ENCODE peak calls at places on chromosomes 1 and 21, in eight cellular contexts. One of them, this sample, is unnamed.

GRCh38 chr1:172960019-172960418 is 90.7 kb downstream of the TNFSF18 start:
- DNase-seq in K562: no peak
- DNase-seq in GM23338: no peak
- DNase-seq in HCT116: no peak
- DNase-seq in SK-N-SH: no peak
- DNase-seq in HepG2: no peak
- DNase-seq in GM12878: no peak
- DNase-seq in Panc1: no peak
- DNase-seq in this sample: no peak

GRCh38 chr1:41511239-41511540 is 26.7 kb upstream of the EDN2 start:
- DNase-seq in K562: no peak
- DNase-seq in GM23338: no peak
- DNase-seq in HCT116: no peak
- DNase-seq in SK-N-SH: no peak
- DNase-seq in HepG2: no peak
- DNase-seq in GM12878: no peak
- DNase-seq in Panc1: no peak
- DNase-seq in this sample: no peak

GRCh38 chr1:28279721-28280120 is 20.4 kb downstream of the SESN2 start:
- DNase-seq in K562: no peak
- DNase-seq in GM23338: no peak
- DNase-seq in HCT116: no peak
- DNase-seq in SK-N-SH: no peak
- DNase-seq in HepG2: no peak
- DNase-seq in GM12878: no peak
- DNase-seq in Panc1: no peak
- DNase-seq in this sample: no peak

GRCh38 chr1:20711285-20712209 is 6.3 kb downstream of the KIF17 start:
- DNase-seq in K562: peak
- DNase-seq in GM23338: peak
- DNase-seq in HCT116: no peak
- DNase-seq in SK-N-SH: peak
- DNase-seq in HepG2: no peak
- DNase-seq in GM12878: no peak
- DNase-seq in Panc1: no peak
- DNase-seq in this sample: peak

GRCh38 chr1:217911908-217912307 is 280.8 kb downstream of the SPATA17 start:
- DNase-seq in K562: no peak
- DNase-seq in GM23338: peak
- DNase-seq in HCT116: no peak
- DNase-seq in SK-N-SH: peak
- DNase-seq in HepG2: no peak
- DNase-seq in GM12878: no peak
- DNase-seq in Panc1: no peak
- DNase-seq in this sample: no peak

GRCh38 chr1:243268284-243268653 is 12.4 kb downstream of the SDCCAG8 start:
- DNase-seq in K562: no peak
- DNase-seq in GM23338: no peak
- DNase-seq in HCT116: peak
- DNase-seq in SK-N-SH: no peak
- DNase-seq in HepG2: no peak
- DNase-seq in GM12878: no peak
- DNase-seq in Panc1: no peak
- DNase-seq in this sample: no peak

GRCh38 chr1:11434506-11434905 is 44.4 kb upstream of the DISP3 start:
- DNase-seq in K562: no peak
- DNase-seq in GM23338: no peak
- DNase-seq in HCT116: no peak
- DNase-seq in SK-N-SH: no peak
- DNase-seq in HepG2: no peak
- DNase-seq in GM12878: no peak
- DNase-seq in Panc1: no peak
- DNase-seq in this sample: no peak

GRCh38 chr1:114695430-114696093 is at the start of gene AMPD1:
- DNase-seq in K562: no peak
- DNase-seq in GM23338: no peak
- DNase-seq in HCT116: no peak
- DNase-seq in SK-N-SH: no peak
- DNase-seq in HepG2: no peak
- DNase-seq in GM12878: no peak
- DNase-seq in Panc1: no peak
- DNase-seq in this sample: no peak

GRCh38 chr1:180462099-180462498 is 40.3 kb downstream of the ACBD6 start:
- DNase-seq in K562: no peak
- DNase-seq in GM23338: no peak
- DNase-seq in HCT116: no peak
- DNase-seq in SK-N-SH: no peak
- DNase-seq in HepG2: no peak
- DNase-seq in GM12878: no peak
- DNase-seq in Panc1: no peak
- DNase-seq in this sample: no peak

GRCh38 chr1:35264861-35265260 is 3.6 kb upstream of the ZMYM4 start:
- DNase-seq in K562: no peak
- DNase-seq in GM23338: peak
- DNase-seq in HCT116: no peak
- DNase-seq in SK-N-SH: no peak
- DNase-seq in HepG2: peak
- DNase-seq in GM12878: no peak
- DNase-seq in Panc1: no peak
- DNase-seq in this sample: peak

GRCh38 chr1:67213164-67213563 is 46.9 kb downstream of the IL23R start:
- DNase-seq in K562: peak
- DNase-seq in GM23338: peak
- DNase-seq in HCT116: peak
- DNase-seq in SK-N-SH: peak
- DNase-seq in HepG2: peak
- DNase-seq in GM12878: no peak
- DNase-seq in Panc1: no peak
- DNase-seq in this sample: peak

GRCh38 chr1:154431586-154432373 is 26.6 kb downstream of the IL6R start:
- DNase-seq in K562: no peak
- DNase-seq in GM23338: no peak
- DNase-seq in HCT116: no peak
- DNase-seq in SK-N-SH: no peak
- DNase-seq in HepG2: no peak
- DNase-seq in GM12878: no peak
- DNase-seq in Panc1: peak
- DNase-seq in this sample: no peak

GRCh38 chr1:184270556-184270955 is 116.3 kb upstream of the C1orf21 start:
- DNase-seq in K562: no peak
- DNase-seq in GM23338: peak
- DNase-seq in HCT116: no peak
- DNase-seq in SK-N-SH: no peak
- DNase-seq in HepG2: no peak
- DNase-seq in GM12878: no peak
- DNase-seq in Panc1: no peak
- DNase-seq in this sample: no peak

GRCh38 chr1:114218397-114219237 is 64.9 kb upstream of the SYT6 start:
- DNase-seq in K562: no peak
- DNase-seq in GM23338: no peak
- DNase-seq in HCT116: no peak
- DNase-seq in SK-N-SH: peak
- DNase-seq in HepG2: no peak
- DNase-seq in GM12878: no peak
- DNase-seq in Panc1: no peak
- DNase-seq in this sample: no peak

GRCh38 chr1:31669433-31669785 is 24.7 kb upstream of the PEF1 start:
- DNase-seq in K562: no peak
- DNase-seq in GM23338: no peak
- DNase-seq in HCT116: no peak
- DNase-seq in SK-N-SH: peak
- DNase-seq in HepG2: no peak
- DNase-seq in GM12878: no peak
- DNase-seq in Panc1: no peak
- DNase-seq in this sample: no peak

GRCh38 chr1:58896211-58897183 is 112.7 kb upstream of the JUN start:
- DNase-seq in K562: peak
- DNase-seq in GM23338: no peak
- DNase-seq in HCT116: no peak
- DNase-seq in SK-N-SH: peak
- DNase-seq in HepG2: no peak
- DNase-seq in GM12878: no peak
- DNase-seq in Panc1: no peak
- DNase-seq in this sample: peak
- H3K27ac ChIP-seq in K562: peak
- H3K27ac ChIP-seq in GM23338: no peak
- H3K27ac ChIP-seq in HCT116: no peak
- H3K27ac ChIP-seq in SK-N-SH: peak
- H3K27ac ChIP-seq in HepG2: no peak
- H3K27ac ChIP-seq in GM12878: no peak
- H3K27ac ChIP-seq in Panc1: peak
- H3K27ac ChIP-seq in this sample: peak

GRCh38 chr21:24895885-24896734 is 711.2 kb downstream of the MRPL39 start:
- DNase-seq in K562: no peak
- DNase-seq in GM23338: peak
- DNase-seq in HCT116: no peak
- DNase-seq in SK-N-SH: peak
- DNase-seq in HepG2: no peak
- DNase-seq in GM12878: peak
- DNase-seq in Panc1: no peak
- DNase-seq in this sample: peak

GRCh38 chr21:24897883-24898282 is 709.4 kb downstream of the MRPL39 start:
- DNase-seq in K562: no peak
- DNase-seq in GM23338: no peak
- DNase-seq in HCT116: no peak
- DNase-seq in SK-N-SH: no peak
- DNase-seq in HepG2: no peak
- DNase-seq in GM12878: no peak
- DNase-seq in Panc1: no peak
- DNase-seq in this sample: no peak

GRCh38 chr21:24894324-24894723 is 713.0 kb downstream of the MRPL39 start:
- DNase-seq in K562: no peak
- DNase-seq in GM23338: no peak
- DNase-seq in HCT116: no peak
- DNase-seq in SK-N-SH: no peak
- DNase-seq in HepG2: no peak
- DNase-seq in GM12878: no peak
- DNase-seq in Panc1: no peak
- DNase-seq in this sample: no peak

GRCh38 chr21:24896735-24897124 is 710.6 kb downstream of the MRPL39 start:
- DNase-seq in K562: no peak
- DNase-seq in GM23338: peak
- DNase-seq in HCT116: no peak
- DNase-seq in SK-N-SH: no peak
- DNase-seq in HepG2: no peak
- DNase-seq in GM12878: no peak
- DNase-seq in Panc1: no peak
- DNase-seq in this sample: no peak

GRCh38 chr21:24899138-24899537 is 708.1 kb downstream of the MRPL39 start:
- DNase-seq in K562: no peak
- DNase-seq in GM23338: no peak
- DNase-seq in HCT116: no peak
- DNase-seq in SK-N-SH: no peak
- DNase-seq in HepG2: no peak
- DNase-seq in GM12878: peak
- DNase-seq in Panc1: no peak
- DNase-seq in this sample: no peak
- TF ChIP-seq REST in K562: no peak
- TF ChIP-seq REST in GM23338: no peak
- TF ChIP-seq REST in HCT116: no peak
- TF ChIP-seq REST in SK-N-SH: no peak
- TF ChIP-seq REST in HepG2: no peak
- TF ChIP-seq REST in GM12878: no peak
- TF ChIP-seq REST in Panc1: no peak
- TF ChIP-seq REST in this sample: no peak

GRCh38 chr1:50976111-50976889 is 6.3 kb downstream of the CDKN2C start:
- DNase-seq in K562: peak
- DNase-seq in GM23338: peak
- DNase-seq in HCT116: no peak
- DNase-seq in SK-N-SH: no peak
- DNase-seq in HepG2: no peak
- DNase-seq in GM12878: no peak
- DNase-seq in Panc1: no peak
- DNase-seq in this sample: no peak
- TF ChIP-seq POLR2AphosphoS5 in K562: no peak
- TF ChIP-seq POLR2AphosphoS5 in GM23338: no peak
- TF ChIP-seq POLR2AphosphoS5 in HCT116: no peak
- TF ChIP-seq POLR2AphosphoS5 in SK-N-SH: no peak
- TF ChIP-seq POLR2AphosphoS5 in HepG2: no peak
- TF ChIP-seq POLR2AphosphoS5 in GM12878: no peak
- TF ChIP-seq POLR2AphosphoS5 in Panc1: no peak
- TF ChIP-seq POLR2AphosphoS5 in this sample: no peak

GRCh38 chr1:25800538-25801377 is 765 bp downstream of the SELENON start:
- DNase-seq in K562: no peak
- DNase-seq in GM23338: no peak
- DNase-seq in HCT116: no peak
- DNase-seq in SK-N-SH: no peak
- DNase-seq in HepG2: no peak
- DNase-seq in GM12878: no peak
- DNase-seq in Panc1: no peak
- DNase-seq in this sample: no peak
- H3K27ac ChIP-seq in K562: no peak
- H3K27ac ChIP-seq in GM23338: no peak
- H3K27ac ChIP-seq in HCT116: peak
- H3K27ac ChIP-seq in SK-N-SH: no peak
- H3K27ac ChIP-seq in HepG2: no peak
- H3K27ac ChIP-seq in GM12878: no peak
- H3K27ac ChIP-seq in Panc1: peak
- H3K27ac ChIP-seq in this sample: no peak

GRCh38 chr1:206541236-206541833 is 34.0 kb downstream of the RASSF5 start:
- DNase-seq in K562: no peak
- DNase-seq in GM23338: no peak
- DNase-seq in HCT116: no peak
- DNase-seq in SK-N-SH: no peak
- DNase-seq in HepG2: no peak
- DNase-seq in GM12878: no peak
- DNase-seq in Panc1: no peak
- DNase-seq in this sample: no peak

GRCh38 chr1:206540044-206540758 is 32.9 kb downstream of the RASSF5 start:
- DNase-seq in K562: no peak
- DNase-seq in GM23338: no peak
- DNase-seq in HCT116: no peak
- DNase-seq in SK-N-SH: no peak
- DNase-seq in HepG2: no peak
- DNase-seq in GM12878: no peak
- DNase-seq in Panc1: no peak
- DNase-seq in this sample: no peak

GRCh38 chr1:206545351-206545750 is 38.0 kb downstream of the RASSF5 start:
- DNase-seq in K562: no peak
- DNase-seq in GM23338: no peak
- DNase-seq in HCT116: no peak
- DNase-seq in SK-N-SH: no peak
- DNase-seq in HepG2: no peak
- DNase-seq in GM12878: no peak
- DNase-seq in Panc1: no peak
- DNase-seq in this sample: no peak

GRCh38 chr1:206547104-206547503 is 39.8 kb downstream of the RASSF5 start:
- DNase-seq in K562: no peak
- DNase-seq in GM23338: no peak
- DNase-seq in HCT116: no peak
- DNase-seq in SK-N-SH: no peak
- DNase-seq in HepG2: no peak
- DNase-seq in GM12878: no peak
- DNase-seq in Panc1: no peak
- DNase-seq in this sample: no peak

GRCh38 chr1:206544562-206545257 is 37.4 kb downstream of the RASSF5 start:
- DNase-seq in K562: peak
- DNase-seq in GM23338: peak
- DNase-seq in HCT116: peak
- DNase-seq in SK-N-SH: peak
- DNase-seq in HepG2: peak
- DNase-seq in GM12878: no peak
- DNase-seq in Panc1: peak
- DNase-seq in this sample: peak
- TF ChIP-seq REST in K562: no peak
- TF ChIP-seq REST in GM23338: no peak
- TF ChIP-seq REST in HCT116: no peak
- TF ChIP-seq REST in SK-N-SH: no peak
- TF ChIP-seq REST in HepG2: no peak
- TF ChIP-seq REST in GM12878: no peak
- TF ChIP-seq REST in Panc1: no peak
- TF ChIP-seq REST in this sample: no peak

GRCh38 chr21:45033791-45034555 is 40.4 kb upstream of the ADARB1 start:
- DNase-seq in K562: no peak
- DNase-seq in GM23338: no peak
- DNase-seq in HCT116: no peak
- DNase-seq in SK-N-SH: no peak
- DNase-seq in HepG2: no peak
- DNase-seq in GM12878: no peak
- DNase-seq in Panc1: no peak
- DNase-seq in this sample: no peak
- TF ChIP-seq POLR2AphosphoS5 in K562: no peak
- TF ChIP-seq POLR2AphosphoS5 in GM23338: no peak
- TF ChIP-seq POLR2AphosphoS5 in HCT116: no peak
- TF ChIP-seq POLR2AphosphoS5 in SK-N-SH: no peak
- TF ChIP-seq POLR2AphosphoS5 in HepG2: no peak
- TF ChIP-seq POLR2AphosphoS5 in GM12878: no peak
- TF ChIP-seq POLR2AphosphoS5 in Panc1: no peak
- TF ChIP-seq POLR2AphosphoS5 in this sample: no peak

This sample was measured in HL-60.